ENCODE peak calls at places on chromosome 10, in four cellular contexts. H is SK-N-SH, C is K562, X is HepG2. T is an unnamed sample.
A peak's percentile ranks its signal among the peaks of the same experiment; 100 is the strongest.

GRCh38 chr10:50310560-50311174 is 59.4 kb upstream of the ASAH2 start:
- DNase-seq in H (peak; percentile 33), C (peak; percentile 76), X (peak; percentile 17), T (no peak)

GRCh38 chr10:35058134-35058533 is 32.0 kb downstream of the CUL2 start:
- DNase-seq in H (no peak), C (no peak), X (peak; percentile 3), T (peak; percentile 20)

GRCh38 chr10:27506280-27506679 is 2.2 kb downstream of the RAB18 start:
- DNase-seq in H (no peak), C (no peak), X (no peak), T (no peak)

GRCh38 chr10:114334301-114334700 is 70.0 kb downstream of the AFAP1L2 start:
- DNase-seq in H (no peak), C (no peak), X (no peak), T (no peak)

GRCh38 chr10:69629897-69630650 is at the start of gene FAM241B:
- DNase-seq in H (peak; percentile 97), C (peak; percentile 96), X (no peak), T (no peak)

GRCh38 chr10:4121531-4122380 is 336.7 kb upstream of the KLF6 start:
- DNase-seq in H (no peak), C (no peak), X (no peak), T (peak; percentile 48)

GRCh38 chr10:44298713-44299112 is 86.2 kb downstream of the CXCL12 start:
- DNase-seq in H (no peak), C (no peak), X (no peak), T (no peak)

GRCh38 chr10:50990568-50991495 is 83.5 kb upstream of the PRKG1 start:
- DNase-seq in H (peak; percentile 72), C (no peak), X (no peak), T (no peak)

GRCh38 chr10:91006752-91007346 is 86.0 kb upstream of the ANKRD1 start:
- DNase-seq in H (no peak), C (no peak), X (no peak), T (peak; percentile 96)

GRCh38 chr10:58976254-58976653 is 200.2 kb upstream of the PHYHIPL start:
- DNase-seq in H (no peak), C (no peak), X (no peak), T (no peak)

GRCh38 chr10:127802532-127803055 is 65.6 kb downstream of the FOXI2 start:
- DNase-seq in H (no peak), C (no peak), X (no peak), T (no peak)

GRCh38 chr10:27744478-27745379 is 890 bp downstream of the MKX start:
- DNase-seq in H (peak; percentile 21), C (no peak), X (no peak), T (no peak)

GRCh38 chr10:71158251-71158650 is 54.1 kb upstream of the UNC5B start:
- DNase-seq in H (no peak), C (no peak), X (no peak), T (no peak)

GRCh38 chr10:132336064-132336746 is 4.2 kb downstream of the LRRC27 start:
- DNase-seq in H (no peak), C (no peak), X (peak; percentile 39), T (no peak)

GRCh38 chr10:119651514-119652327 is 541 bp downstream of the BAG3 start:
- DNase-seq in H (no peak), C (peak; percentile 50), X (no peak), T (no peak)

GRCh38 chr10:13788701-13789447 is 202.1 kb downstream of the PRPF18 start:
- DNase-seq in H (no peak), C (no peak), X (no peak), T (no peak)

GRCh38 chr10:33889371-33889770 is 554.9 kb upstream of the NRP1 start:
- DNase-seq in H (no peak), C (no peak), X (no peak), T (no peak)
- TF ChIP-seq NFIC in H (no peak), C (no peak), X (no peak), T (no peak)

GRCh38 chr10:74178042-74178791 is 27.2 kb downstream of the ADK start:
- DNase-seq in H (no peak), C (no peak), X (no peak), T (no peak)
- TF ChIP-seq NFIC in H (no peak), C (no peak), X (no peak), T (no peak)

DNA sequence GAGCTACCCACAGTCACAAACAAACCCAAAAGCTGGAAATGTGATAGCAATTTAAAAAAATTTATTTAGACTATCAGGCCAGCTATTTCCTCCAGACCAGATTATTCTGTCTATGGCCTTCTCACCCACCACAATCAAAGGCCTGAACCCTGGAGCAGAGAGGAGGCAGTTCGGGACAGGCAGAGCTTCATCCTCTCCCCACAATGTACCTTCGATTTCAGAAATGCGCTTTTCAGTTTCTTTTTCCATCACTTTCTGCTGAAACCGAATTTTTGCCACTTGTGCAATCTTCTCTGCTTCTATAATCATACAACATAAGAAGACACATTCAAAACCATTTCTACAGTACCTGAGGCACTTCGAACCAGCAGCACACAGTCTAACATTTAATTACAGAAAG is 29.9 kb downstream of the ERLIN1 start:
- DNase-seq in H (no peak), C (no peak), X (no peak), T (no peak)
- TF ChIP-seq NFIC in H (no peak), C (no peak), X (no peak), T (no peak)

GRCh38 chr10:80324086-80324485 is 32.5 kb downstream of the DYDC1 start:
- DNase-seq in H (no peak), C (no peak), X (no peak), T (no peak)

GRCh38 chr10:80324891-80325364 is 31.6 kb downstream of the DYDC1 start:
- DNase-seq in H (no peak), C (no peak), X (no peak), T (no peak)

GRCh38 chr10:80322711-80323110 is 33.3 kb upstream of the MAT1A start:
- DNase-seq in H (no peak), C (no peak), X (no peak), T (no peak)

GRCh38 chr10:80322158-80322557 is 32.7 kb upstream of the MAT1A start:
- DNase-seq in H (no peak), C (no peak), X (no peak), T (no peak)

GRCh38 chr10:80323298-80323697 is 33.3 kb downstream of the DYDC1 start:
- DNase-seq in H (no peak), C (no peak), X (no peak), T (no peak)
- TF ChIP-seq NFIC in H (no peak), C (no peak), X (no peak), T (no peak)

GRCh38 chr10:100325164-100325563 is 4.9 kb downstream of the PKD2L1 start:
- DNase-seq in H (no peak), C (peak; percentile 56), X (no peak), T (no peak)
- TF ChIP-seq NFIC in H (no peak), C (no peak), X (no peak), T (no peak)

DNA sequence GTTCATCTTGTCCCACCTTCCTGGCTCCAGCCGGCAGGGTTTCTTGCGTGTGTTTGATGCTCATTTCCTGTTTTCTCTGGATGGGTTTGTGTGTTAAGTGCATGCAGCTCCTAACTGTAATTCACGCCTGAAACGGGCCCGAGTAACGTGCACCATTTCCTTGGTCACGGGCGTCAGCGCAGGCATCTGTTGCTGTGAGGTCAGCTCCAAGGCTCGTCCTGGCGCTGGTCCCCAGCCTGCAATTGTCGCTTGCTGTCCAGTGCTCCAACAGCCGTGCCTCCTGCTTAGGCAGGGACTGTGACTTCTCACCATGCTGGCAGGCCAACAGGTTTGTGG is 201.1 kb downstream of the GLRX3 start:
- DNase-seq in H (no peak), C (no peak), X (no peak), T (no peak)
- TF ChIP-seq NFIC in H (no peak), C (no peak), X (no peak), T (no peak)

DNA sequence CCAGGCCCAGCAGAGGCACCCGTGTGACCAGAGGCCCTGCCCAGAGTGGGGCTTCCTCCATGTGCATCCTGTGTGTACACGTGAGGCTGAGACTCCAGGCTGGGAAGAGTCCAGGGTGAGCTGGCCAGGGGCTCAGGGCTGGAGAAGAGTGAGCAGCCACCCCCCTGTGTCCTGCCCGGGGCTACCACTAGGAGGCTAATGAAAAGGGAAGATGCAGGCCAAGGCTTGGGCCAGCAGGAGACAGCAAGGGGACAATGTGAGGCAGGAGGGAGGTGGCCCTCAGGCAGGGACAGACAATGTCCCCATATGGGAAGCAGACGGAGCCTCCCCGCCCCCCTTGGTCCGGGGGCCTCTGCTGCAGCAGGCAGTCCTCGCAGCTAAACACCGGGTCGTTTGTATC is 102.0 kb downstream of the HIF1AN start:
- DNase-seq in H (peak; percentile 87), C (peak; percentile 58), X (peak; percentile 35), T (no peak)
- TF ChIP-seq NFIC in H (no peak), C (no peak), X (no peak), T (no peak)

DNA sequence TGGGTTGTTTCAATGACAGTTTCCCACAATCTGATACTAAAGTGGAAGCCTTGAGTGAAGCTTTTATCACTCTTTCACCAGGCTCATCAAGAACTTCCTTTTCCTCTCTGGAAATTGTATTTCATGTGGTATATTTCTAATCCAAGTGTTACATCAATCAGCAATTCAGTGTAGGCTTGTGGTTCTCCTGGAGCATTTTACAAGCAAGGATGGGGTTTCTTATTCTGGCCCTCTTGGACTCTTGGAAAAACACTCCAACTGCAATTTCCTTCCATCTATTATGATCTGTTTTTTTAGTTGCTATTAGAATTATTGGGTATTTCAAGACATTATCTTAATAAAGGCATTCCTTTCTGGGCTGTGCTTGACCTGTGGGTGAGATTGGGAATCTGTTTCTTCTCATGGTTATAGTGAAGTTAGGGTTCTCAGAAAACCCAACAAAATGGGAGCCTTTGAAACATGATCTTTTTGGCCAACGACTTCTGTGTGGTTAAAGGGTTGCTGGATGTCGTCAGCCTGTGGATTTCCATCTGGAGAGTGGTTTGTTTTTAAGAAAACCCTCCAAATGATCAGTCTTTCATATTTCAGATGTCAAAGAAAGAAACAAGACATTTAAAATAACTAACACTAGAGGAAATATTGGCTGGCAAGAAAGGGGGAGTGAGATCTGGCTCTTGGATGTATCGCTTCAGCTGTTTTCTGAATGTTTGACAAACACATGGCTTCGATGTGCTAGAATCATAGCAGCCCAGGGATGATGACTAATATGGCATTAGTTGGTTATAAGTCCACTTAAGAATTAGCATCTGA is 540.2 kb downstream of the LRMDA start:
- DNase-seq in H (no peak), C (no peak), X (no peak), T (no peak)
- TF ChIP-seq NFIC in H (no peak), C (no peak), X (no peak), T (no peak)

GRCh38 chr10:88048312-88048711 is 184.9 kb downstream of the PTEN start:
- DNase-seq in H (no peak), C (no peak), X (no peak), T (no peak)
- TF ChIP-seq NFIC in H (no peak), C (no peak), X (no peak), T (no peak)